ENCODE peak calls at places on chromosomes 1 and 21, in four cellular contexts. N is transverse colon, D is sigmoid colon, Y is breast epithelium. M is an unnamed sample.

GRCh38 chr1:27503961-27504587 is 14.1 kb upstream of the WASF2 start:
- DNase-seq in Y (no peak), N (no peak), D (no peak), M (no peak)

GRCh38 chr1:93616221-93616995 is 65.2 kb downstream of the BCAR3 start:
- DNase-seq in D (peak), Y (no peak), N (peak), M (no peak)

GRCh38 chr21:25911730-25912401 is 177.1 kb downstream of the GABPA start:
- DNase-seq in N (peak), Y (no peak), D (no peak), M (no peak)

GRCh38 chr1:15100369-15101111 is 53.0 kb upstream of the TMEM51 start:
- DNase-seq in D (no peak), Y (no peak), N (peak), M (peak)

GRCh38 chr1:48953617-48954016 is 176.9 kb upstream of the BEND5 start:
- DNase-seq in D (no peak), N (no peak), Y (no peak), M (no peak)

GRCh38 chr1:23619299-23620188 is 60.2 kb upstream of the ID3 start:
- DNase-seq in N (peak), D (no peak), Y (no peak), M (peak)

GRCh38 chr1:8077120-8077573 is 51.0 kb upstream of the ERRFI1 start:
- DNase-seq in D (peak), N (peak), Y (peak), M (peak)

GRCh38 chr1:54273092-54273836 is 73.3 kb downstream of the MRPL37 start:
- DNase-seq in Y (peak), N (peak), D (peak), M (peak)

GRCh38 chr1:218815076-218815475 is 358.6 kb upstream of the LYPLAL1 start:
- DNase-seq in Y (no peak), N (no peak), D (no peak), M (no peak)

GRCh38 chr1:228737613-228738012 is 2.3 kb downstream of the RHOU start:
- DNase-seq in D (peak), Y (no peak), N (peak), M (no peak)

GRCh38 chr1:203771901-203772301 is 6.9 kb downstream of the LAX1 start:
- DNase-seq in Y (no peak), N (no peak), D (peak), M (no peak)

GRCh38 chr1:18091660-18092446 is 15.7 kb upstream of the IGSF21 start:
- DNase-seq in Y (no peak), N (no peak), D (no peak), M (no peak)

GRCh38 chr1:76868154-76868882 is 1.0 kb downstream of the ST6GALNAC5 start:
- DNase-seq in N (no peak), D (no peak), Y (no peak), M (peak)

GRCh38 chr1:19676438-19676922 is 11.8 kb downstream of the HTR6 start:
- DNase-seq in N (peak), D (peak), Y (no peak), M (peak)

GRCh38 chr1:207440634-207441033 is 13.5 kb upstream of the CR2 start:
- DNase-seq in Y (no peak), D (no peak), N (no peak), M (no peak)

GRCh38 chr1:13593511-13594131 is 10.0 kb downstream of the PDPN start:
- DNase-seq in N (peak), Y (no peak), D (peak), M (no peak)

GRCh38 chr1:97581614-97582051 is 339.2 kb downstream of the DPYD start:
- DNase-seq in D (no peak), N (no peak), Y (no peak), M (no peak)

DNA sequence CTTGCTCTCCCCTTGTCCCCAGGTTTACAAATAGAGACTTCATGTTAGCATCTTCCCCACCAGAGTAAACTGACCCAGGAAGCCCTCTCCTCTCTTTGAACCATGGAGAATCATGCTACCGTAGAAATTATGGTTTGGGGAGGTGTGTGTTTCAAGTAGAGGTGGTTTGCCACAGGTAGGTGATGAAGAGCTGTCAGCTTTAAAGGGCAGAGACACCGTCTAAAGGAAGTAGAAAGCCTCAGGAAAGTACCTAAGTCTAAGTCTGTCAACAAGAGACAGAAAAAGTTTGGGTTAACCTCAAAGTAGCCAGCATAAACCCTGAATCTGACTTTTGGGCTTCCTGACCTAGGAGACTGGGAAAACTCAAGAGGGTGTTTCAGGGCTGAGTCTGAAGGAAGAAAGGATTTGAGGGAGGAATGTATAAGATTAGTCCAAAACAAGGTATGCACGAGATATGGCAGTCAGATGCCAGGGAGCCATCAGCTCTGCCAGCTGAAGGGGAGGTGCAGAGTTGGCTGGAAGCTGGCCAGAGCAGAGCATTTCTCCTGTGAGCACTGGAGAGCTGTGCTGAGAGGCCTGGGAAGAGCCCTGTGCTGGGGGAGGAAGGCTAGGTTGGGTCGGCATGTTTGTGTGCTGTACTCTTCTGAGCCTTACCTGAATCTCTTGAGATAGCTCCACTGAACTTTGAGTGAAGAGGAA is 14.3 kb downstream of the ADAMTSL4 start:
- DNase-seq in D (peak), Y (no peak), N (peak), M (peak)
- TF ChIP-seq POLR2AphosphoS5 in D (no peak), Y (no peak), N (no peak), M (no peak)

DNA sequence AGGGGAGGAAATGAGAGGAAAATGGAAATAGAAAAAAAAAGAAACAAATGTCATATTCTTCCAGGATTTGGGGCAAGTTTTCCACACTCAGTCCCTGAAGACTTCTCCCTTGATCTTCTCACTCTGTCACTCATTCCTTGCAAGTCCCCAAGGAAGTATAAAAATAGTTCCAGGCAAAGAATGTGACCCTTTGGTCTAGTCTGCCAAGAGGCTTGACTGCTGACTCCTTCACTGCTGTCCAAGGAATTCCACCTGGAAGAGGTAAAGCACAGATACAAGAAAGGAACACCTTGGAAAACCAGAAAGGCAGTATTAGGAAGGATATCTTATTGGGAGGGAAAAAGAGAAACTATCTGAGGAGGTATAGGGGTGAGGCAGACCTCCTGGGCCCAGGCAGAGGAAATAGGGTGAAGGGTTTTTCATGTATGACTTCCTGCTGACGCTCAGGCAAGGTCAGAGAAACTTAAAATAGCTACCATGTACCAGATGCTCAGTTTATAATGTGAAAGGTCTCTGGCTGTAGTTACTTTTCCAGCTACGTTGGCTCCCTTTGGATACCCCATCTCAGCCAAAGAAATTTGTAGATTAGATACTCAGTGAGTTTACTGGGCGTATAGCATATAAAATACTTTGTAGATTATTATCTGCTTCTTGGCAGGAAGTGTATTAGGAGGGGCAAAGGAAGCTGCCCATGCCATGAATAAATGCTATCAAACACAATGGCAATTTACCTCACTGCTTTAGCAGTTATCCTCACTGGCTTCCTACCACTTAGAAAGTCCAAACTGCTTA is 2.0 kb upstream of the GJA5 start:
- DNase-seq in N (no peak), D (no peak), Y (no peak), M (no peak)
- TF ChIP-seq POLR2AphosphoS5 in N (no peak), D (no peak), Y (no peak), M (no peak)

DNA sequence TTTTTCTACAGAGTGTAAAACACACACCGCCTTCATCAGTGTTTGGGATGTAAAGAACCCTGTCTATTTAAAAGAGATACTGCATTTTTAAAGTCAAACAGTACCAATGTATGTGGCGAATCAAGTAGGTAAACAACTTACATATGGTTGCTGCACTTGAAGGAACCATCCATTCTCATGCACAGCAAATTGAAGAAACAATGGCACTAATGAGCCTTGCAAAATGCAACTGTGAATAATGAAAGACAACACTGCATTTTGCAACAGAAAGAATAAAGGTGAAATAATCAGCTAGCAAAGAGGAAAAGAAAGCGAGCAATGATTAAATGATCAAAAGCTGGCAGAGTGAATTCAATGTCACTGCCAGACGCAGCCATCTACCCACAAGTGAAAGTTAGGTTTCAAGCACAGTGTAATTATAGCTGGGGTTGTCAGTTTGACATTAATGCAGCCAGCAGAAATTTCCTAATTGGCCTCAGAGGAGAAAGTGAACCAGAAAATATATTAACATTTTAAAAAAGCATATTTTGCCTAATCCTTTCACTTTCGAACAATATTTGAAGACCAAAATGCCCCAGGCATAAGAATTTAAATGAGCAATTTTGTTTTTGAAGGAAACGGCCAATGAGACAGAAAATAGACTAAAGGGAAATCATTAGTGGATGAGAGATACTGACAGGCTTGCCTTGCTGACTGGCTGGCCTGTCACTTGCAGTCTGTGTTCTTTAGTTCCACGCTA is 11.0 kb upstream of the BARHL2 start:
- DNase-seq in N (no peak), D (no peak), Y (no peak), M (no peak)
- TF ChIP-seq POLR2AphosphoS5 in N (no peak), D (no peak), Y (no peak), M (no peak)

GRCh38 chr1:21925334-21925940 is 11.7 kb downstream of the HSPG2 start:
- DNase-seq in N (no peak), Y (no peak), D (no peak), M (no peak)

GRCh38 chr1:21927531-21928237 is 9.4 kb downstream of the HSPG2 start:
- DNase-seq in D (peak), N (peak), Y (no peak), M (peak)

GRCh38 chr1:21926065-21926464 is 11.0 kb downstream of the HSPG2 start:
- DNase-seq in Y (no peak), N (no peak), D (no peak), M (no peak)

GRCh38 chr1:21924503-21925005 is 12.6 kb downstream of the HSPG2 start:
- DNase-seq in D (peak), N (no peak), Y (no peak), M (no peak)

GRCh38 chr1:21926814-21927530 is 10.1 kb downstream of the HSPG2 start:
- DNase-seq in Y (no peak), D (peak), N (no peak), M (no peak)
- TF ChIP-seq POLR2AphosphoS5 in Y (no peak), D (peak), N (peak), M (no peak)

GRCh38 chr1:153535664-153536585 is at the start of gene S100A6:
- DNase-seq in D (peak), Y (peak), N (peak), M (no peak)
- TF ChIP-seq POLR2AphosphoS5 in D (peak), Y (peak), N (peak), M (no peak)

DNA sequence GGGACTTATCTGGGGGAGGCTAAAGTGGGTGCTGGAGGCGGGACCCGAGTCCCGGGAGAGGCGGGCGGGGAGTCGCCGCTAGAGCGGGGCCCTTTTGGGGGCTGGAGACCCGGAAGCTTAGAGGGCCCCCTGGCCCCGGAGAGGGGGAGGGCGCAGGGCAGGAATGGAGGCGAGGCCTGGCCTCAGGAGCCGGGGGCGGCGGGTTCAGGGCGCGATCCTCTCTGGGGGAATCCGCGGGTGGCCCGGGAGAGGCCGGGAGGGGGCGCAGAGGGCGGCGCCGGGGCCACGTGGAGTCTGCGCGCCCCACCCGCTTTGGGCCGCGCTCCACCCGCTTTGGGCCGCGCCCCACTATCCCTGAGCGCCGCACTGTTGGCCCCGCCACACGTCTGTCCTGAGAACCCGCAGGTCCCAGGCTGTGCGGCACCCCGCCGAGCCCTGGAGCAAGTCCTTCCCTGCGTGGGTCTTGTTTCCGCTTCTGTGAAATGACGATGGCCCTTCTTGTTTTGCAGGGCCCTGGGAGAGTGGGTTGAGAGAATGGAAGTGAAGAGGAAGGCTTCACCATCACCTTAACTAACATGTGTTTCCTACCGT is 84.4 kb downstream of the NKAIN1 start:
- DNase-seq in Y (peak), N (peak), D (peak), M (peak)
- TF ChIP-seq POLR2AphosphoS5 in Y (peak), N (no peak), D (no peak), M (no peak)

DNA sequence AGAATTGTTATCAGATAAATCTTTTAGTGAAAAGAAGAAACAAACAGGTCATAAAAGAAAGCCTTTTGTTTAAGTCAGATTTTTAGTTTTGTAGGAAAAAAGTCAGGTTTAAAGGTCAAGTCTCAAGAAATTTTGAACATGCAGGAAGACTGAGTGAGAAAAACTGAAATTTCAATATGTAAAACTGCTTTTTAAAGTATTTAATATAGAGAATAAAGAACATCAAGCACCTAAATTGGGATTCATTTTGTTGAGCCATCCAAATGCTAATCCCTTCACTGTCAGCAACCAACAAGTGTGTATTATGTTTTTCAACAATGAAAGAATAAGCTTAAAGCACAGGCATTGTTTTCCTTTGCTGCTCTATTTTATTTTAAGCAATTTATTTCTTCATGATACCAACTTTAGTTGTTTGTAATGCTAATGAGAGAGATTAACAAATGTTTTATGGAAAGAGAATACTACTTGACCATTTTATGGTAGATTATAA is 114.9 kb upstream of the SERTAD4 start:
- DNase-seq in D (no peak), Y (no peak), N (no peak), M (no peak)
- TF ChIP-seq POLR2AphosphoS5 in D (no peak), Y (no peak), N (no peak), M (no peak)

M was measured in K562.